ENCODE peak calls at places on chromosomes 4 and X, in eight cellular contexts. U is adrenal gland, S is body of pancreas, W is heart left ventricle, A is transverse colon, B is breast epithelium, L is H1, I is uterus. C is an unnamed sample.
A peak's percentile ranks its signal among the peaks of the same experiment; 100 is the strongest.

GRCh38 chr4:7852568-7853185 is 87.0 kb downstream of the AFAP1 start:
- DNase-seq in A (no peak), U (no peak), L (no peak), B (peak; percentile 81), S (peak; percentile 32), W (peak; percentile 32), I (no peak), C (no peak)

GRCh38 chr4:154529737-154530136 is 20.5 kb downstream of the PLRG1 start:
- DNase-seq in W (no peak), L (no peak), S (no peak), U (no peak), B (peak; percentile 62), A (no peak), I (no peak), C (no peak)

GRCh38 chr4:30901781-30902479 is 181.8 kb downstream of the PCDH7 start:
- DNase-seq in W (no peak), I (no peak), U (no peak), A (no peak), B (no peak), L (no peak), S (no peak), C (no peak)

GRCh38 chrX:9605484-9605883 is 140.6 kb downstream of the TBL1X start:
- DNase-seq in U (no peak), B (no peak), W (no peak), L (no peak), A (no peak), I (no peak), S (no peak), C (no peak)

GRCh38 chrX:136166221-136166855 is 19.0 kb downstream of the FHL1 start:
- DNase-seq in S (no peak), B (no peak), W (no peak), I (no peak), A (no peak), U (no peak), L (no peak), C (no peak)

GRCh38 chr4:4519296-4519898 is 22.5 kb downstream of the STX18 start:
- DNase-seq in B (no peak), L (no peak), S (no peak), A (no peak), U (no peak), I (no peak), W (no peak), C (no peak)

GRCh38 chr4:100095729-100096595 is 94.3 kb downstream of the DDIT4L start:
- DNase-seq in S (peak; percentile 50), A (peak; percentile 33), W (peak; percentile 61), B (peak; percentile 53), L (no peak), U (peak; percentile 72), I (peak; percentile 41), C (peak; percentile 51)

GRCh38 chr4:158446106-158446505 is 75.6 kb upstream of the RXFP1 start:
- DNase-seq in U (no peak), W (no peak), I (no peak), S (no peak), L (no peak), A (no peak), B (no peak), C (no peak)

GRCh38 chr4:124903995-124904722 is 191.6 kb upstream of the ANKRD50 start:
- DNase-seq in B (no peak), S (peak; percentile 60), I (no peak), A (no peak), L (no peak), U (no peak), W (peak; percentile 39), C (peak; percentile 62)

GRCh38 chrX:72110051-72110926 is 21.4 kb downstream of the RTL5 start:
- DNase-seq in U (peak; percentile 2), S (no peak), W (no peak), L (no peak), B (no peak), I (no peak), A (no peak), C (no peak)

GRCh38 chr4:17584502-17585213 is 7.7 kb downstream of the LAP3 start:
- DNase-seq in L (no peak), B (no peak), S (no peak), W (no peak), A (no peak), U (no peak), I (no peak), C (no peak)

GRCh38 chrX:47420264-47420663 is 49.9 kb downstream of the ZNF157 start:
- DNase-seq in I (no peak), W (no peak), B (no peak), U (no peak), S (no peak), L (no peak), A (no peak), C (no peak)

GRCh38 chr4:128287159-128287870 is at the start of gene PGRMC2:
- DNase-seq in S (no peak), B (peak; percentile 26), U (no peak), I (no peak), A (peak; percentile 53), L (no peak), W (peak; percentile 51), C (no peak)

GRCh38 chr4:89177807-89178206 is 66.5 kb downstream of the TIGD2 start:
- DNase-seq in W (no peak), S (no peak), B (no peak), U (no peak), A (no peak), L (no peak), I (no peak), C (no peak)

GRCh38 chr4:110130578-110131358 is 67.6 kb downstream of the ELOVL6 start:
- DNase-seq in I (no peak), L (no peak), A (no peak), S (no peak), U (no peak), W (no peak), B (no peak), C (no peak)

GRCh38 chrX:40012800-40013682 is 84.7 kb downstream of the BCOR start:
- DNase-seq in B (peak; percentile 46), L (no peak), U (peak; percentile 48), W (peak; percentile 77), I (peak; percentile 76), A (peak; percentile 87), S (peak; percentile 52), C (peak; percentile 70)

GRCh38 chr4:151850751-151851150 is 89.9 kb upstream of the GATB start:
- DNase-seq in W (no peak), S (no peak), A (no peak), B (no peak), L (no peak), I (no peak), U (no peak), C (no peak)

GRCh38 chrX:21705215-21705614 is 47.1 kb upstream of the KLHL34 start:
- DNase-seq in W (no peak), U (no peak), L (no peak), A (no peak), B (no peak), I (no peak), S (no peak), C (no peak)

GRCh38 chrX:21711126-21711847 is 46.6 kb downstream of the SMPX start:
- DNase-seq in S (no peak), A (no peak), U (no peak), L (no peak), B (no peak), W (peak; percentile 49), I (no peak), C (no peak)

GRCh38 chrX:21711848-21712197 is 46.1 kb downstream of the SMPX start:
- DNase-seq in L (no peak), B (no peak), W (no peak), U (no peak), S (no peak), I (no peak), A (no peak), C (no peak)

GRCh38 chrX:21702725-21703228 is 44.6 kb upstream of the KLHL34 start:
- DNase-seq in I (no peak), W (no peak), S (no peak), A (no peak), L (no peak), U (no peak), B (no peak), C (no peak)

DNA sequence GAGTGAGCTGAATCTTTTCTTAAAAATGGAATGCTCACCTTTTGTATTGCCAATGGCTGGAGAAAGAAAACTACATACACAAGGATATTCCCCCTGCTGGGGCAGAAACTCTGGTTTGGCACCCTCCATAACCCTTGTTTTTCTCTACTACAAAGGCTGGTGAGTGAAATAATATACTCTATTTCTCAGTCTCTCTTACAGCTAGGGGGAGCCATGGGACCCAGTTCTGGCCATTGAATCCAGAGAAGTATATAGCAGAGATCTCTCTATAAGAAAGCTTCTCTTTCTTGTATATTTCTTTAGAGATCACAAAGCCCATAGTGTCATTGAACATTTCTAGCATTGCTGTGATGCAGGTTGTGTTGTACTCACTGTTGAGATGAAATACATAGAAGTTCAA is 49.8 kb downstream of the SMPX start:
- DNase-seq in S (no peak), L (no peak), I (no peak), B (no peak), W (no peak), A (no peak), U (no peak), C (no peak)
- TF ChIP-seq CTCF in S (no peak), L (no peak), I (no peak), B (no peak), W (no peak), A (no peak), U (no peak), C (no peak)

GRCh38 chr4:1717129-1718094 is 3.7 kb downstream of the TMEM129 start:
- DNase-seq in B (no peak), S (no peak), W (no peak), L (no peak), I (no peak), A (no peak), U (no peak), C (no peak)
- TF ChIP-seq POLR2A in B (no peak), S (no peak), W (no peak), L (no peak), I (no peak), A (no peak), U (no peak), C (no peak)

DNA sequence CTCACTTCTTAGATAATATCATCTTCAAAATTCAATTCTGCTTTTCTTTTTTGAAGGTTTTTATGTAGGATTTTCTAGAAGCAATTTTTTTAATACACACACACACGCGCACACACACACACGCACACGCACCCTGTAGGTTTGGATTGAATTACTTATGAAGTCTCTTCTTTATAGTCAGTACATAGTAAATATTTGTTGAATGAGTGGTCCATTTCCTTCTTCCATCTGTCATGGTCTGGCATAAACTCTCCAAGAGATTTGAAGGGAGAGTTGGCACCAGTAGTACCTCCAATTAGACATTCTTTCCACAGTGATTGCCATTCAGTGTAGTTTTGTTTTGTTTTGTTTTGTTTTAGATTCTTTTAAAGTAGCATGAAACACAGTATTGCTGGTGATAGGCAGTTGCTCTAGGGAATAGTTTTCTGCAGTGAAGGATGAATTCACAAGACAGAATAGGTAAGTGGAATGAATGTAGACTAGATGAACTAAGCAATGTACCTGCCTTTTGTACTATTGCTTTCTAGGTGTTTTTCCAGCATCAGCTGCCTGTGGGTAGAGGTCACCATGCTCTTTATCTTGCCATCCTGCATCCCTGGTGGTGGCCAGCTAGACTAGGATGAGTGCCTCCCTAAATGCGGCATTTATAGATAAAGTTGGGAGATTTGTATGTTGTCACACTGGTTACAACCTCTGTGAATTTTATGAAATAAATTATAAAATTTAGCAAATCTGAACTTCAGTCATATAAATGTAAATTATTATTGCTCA is 20.5 kb downstream of the PDLIM5 start:
- DNase-seq in S (no peak), L (no peak), W (no peak), B (no peak), A (no peak), I (no peak), U (no peak), C (no peak)
- H3K27ac ChIP-seq in S (peak overlapping the region; percentile 49), L (no peak overlapping the region), W (peak overlapping the region; percentile 54), B (no peak overlapping the region), A (peak overlapping the region; percentile 2), I (peak overlapping the region; percentile 31), U (no peak overlapping the region), C (no peak overlapping the region)

GRCh38 chrX:129754266-129755024 is 15.7 kb downstream of the XPNPEP2 start:
- DNase-seq in A (no peak), I (no peak), U (no peak), S (no peak), B (no peak), L (no peak), W (no peak), C (no peak)
- TF ChIP-seq CTCF in A (no peak), I (no peak), U (no peak), S (no peak), B (no peak), L (no peak), W (no peak), C (no peak)